ENCODE peak calls at places on chromosome 19, in ten cellular contexts. D, L, Q, N, U, J, Z, V, G and W are unnamed samples. For H3K27me3, the result is how much of the 10 kb centered on the place peaks cover.

GRCh38 chr19:38869836-38870607 is 8.1 kb downstream of the RINL start:
- DNase-seq in G (peak), Z (peak), D (peak), N (peak), Q (peak), U (peak), J (no peak), V (peak), L (peak), W (peak)

GRCh38 chr19:611506-611869 is 21.8 kb downstream of the HCN2 start:
- DNase-seq in G (no peak), V (no peak), D (no peak), N (no peak), L (no peak), Z (no peak), J (peak), Q (no peak), U (peak), W (no peak)

GRCh38 chr19:10431943-10432735 is 11.8 kb downstream of the PDE4A start:
- DNase-seq in J (peak), N (peak), V (peak), L (no peak), U (peak), Z (no peak), Q (peak), G (peak), D (peak), W (peak)

GRCh38 chr19:29630661-29631060 is 24.6 kb downstream of the POP4 start:
- DNase-seq in Z (no peak), G (no peak), D (no peak), L (no peak), V (no peak), J (no peak), N (no peak), U (no peak), Q (no peak), W (no peak)

GRCh38 chr19:36916991-36917390 is 859 bp downstream of the ZNF568 start:
- DNase-seq in V (no peak), J (peak), N (peak), L (no peak), Z (no peak), D (no peak), G (no peak), U (no peak), Q (no peak), W (peak)

GRCh38 chr19:38693380-38694223 is 46.2 kb downstream of the ACTN4 start:
- DNase-seq in Z (no peak), G (no peak), N (no peak), U (peak), D (peak), L (peak), Q (no peak), J (no peak), V (peak), W (no peak)

GRCh38 chr19:48713041-48713863 is 6.3 kb downstream of the MAMSTR start:
- DNase-seq in Z (no peak), G (no peak), N (no peak), U (no peak), Q (peak), V (no peak), D (no peak), J (peak), L (no peak), W (no peak)

GRCh38 chr19:30666301-30666803 is 294.2 kb downstream of the ZNF536 start:
- DNase-seq in J (peak), V (peak), L (peak), G (no peak), D (no peak), U (peak), Z (peak), Q (peak), N (peak), W (no peak)

GRCh38 chr19:55585658-55586339 is 5.2 kb upstream of the ZNF579 start:
- DNase-seq in L (no peak), N (peak), Q (peak), G (peak), D (peak), U (peak), J (peak), V (peak), Z (peak), W (peak)

GRCh38 chr19:53818756-53819155 is 5.4 kb downstream of the NLRP12 start:
- DNase-seq in J (no peak), Q (no peak), D (no peak), G (no peak), L (no peak), Z (no peak), N (no peak), V (no peak), U (no peak), W (no peak)

GRCh38 chr19:33473644-33474305 is 47.8 kb downstream of the PEPD start:
- DNase-seq in D (no peak), U (no peak), Z (peak), Q (no peak), L (no peak), V (no peak), G (no peak), N (no peak), J (no peak), W (no peak)

GRCh38 chr19:13770013-13770635 is 4.1 kb upstream of the C19orf53 start:
- DNase-seq in Z (no peak), N (no peak), G (no peak), D (no peak), J (no peak), L (no peak), Q (no peak), U (no peak), V (no peak), W (no peak)

GRCh38 chr19:51258165-51258564 is 7.3 kb downstream of the SIGLECL1 start:
- DNase-seq in J (no peak), L (no peak), V (no peak), Z (no peak), U (no peak), Q (no peak), N (no peak), G (no peak), D (no peak), W (no peak)

GRCh38 chr19:18514800-18515682 is 6.8 kb downstream of the ELL start:
- DNase-seq in L (no peak), D (peak), V (peak), Z (peak), J (no peak), N (peak), G (no peak), U (no peak), Q (no peak), W (no peak)

GRCh38 chr19:31110331-31110730 is 238.9 kb downstream of the TSHZ3 start:
- DNase-seq in Q (no peak), Z (peak), D (no peak), G (no peak), V (no peak), N (peak), J (peak), L (no peak), U (no peak), W (no peak)

GRCh38 chr19:48250290-48251025 is 5.3 kb downstream of the CARD8 start:
- DNase-seq in D (no peak), L (no peak), G (no peak), Q (no peak), Z (no peak), V (no peak), N (no peak), J (no peak), U (no peak), W (no peak)

GRCh38 chr19:9917322-9917721 is 19.0 kb downstream of the OLFM2 start:
- DNase-seq in U (no peak), G (no peak), N (peak), J (peak), Z (no peak), Q (no peak), L (no peak), V (no peak), D (no peak), W (no peak)

GRCh38 chr19:4367781-4368127 is 24.4 kb downstream of the MPND start:
- DNase-seq in D (no peak), N (no peak), Z (no peak), G (no peak), V (no peak), U (no peak), L (no peak), Q (no peak), J (no peak), W (no peak)

GRCh38 chr19:13053238-13053637 is 49.4 kb downstream of the LYL1 start:
- DNase-seq in G (no peak), Q (no peak), L (no peak), U (no peak), V (no peak), J (no peak), Z (peak), D (no peak), N (no peak), W (no peak)

GRCh38 chr19:40461669-40462221 is 3.8 kb downstream of the BLVRB start:
- DNase-seq in Q (peak), V (peak), G (no peak), U (no peak), D (peak), N (no peak), L (no peak), J (no peak), Z (no peak), W (peak)

GRCh38 chr19:47353307-47353712 is 4.2 kb downstream of the DHX34 start:
- DNase-seq in J (no peak), U (no peak), Q (no peak), N (no peak), L (no peak), Z (no peak), V (peak), G (no peak), D (no peak), W (no peak)

GRCh38 chr19:13842294-13843103 is 34.4 kb upstream of the NANOS3 start:
- DNase-seq in J (peak), Q (peak), N (peak), D (peak), L (peak), V (peak), U (no peak), Z (peak), G (peak), W (peak)

GRCh38 chr19:29567366-29567915 is 38.6 kb upstream of the POP4 start:
- DNase-seq in Q (no peak), G (no peak), D (no peak), V (no peak), U (no peak), Z (no peak), J (no peak), L (no peak), N (no peak), W (no peak)

GRCh38 chr19:47253467-47253881 is 2.9 kb upstream of the CCDC9 start:
- DNase-seq in N (no peak), Z (no peak), U (no peak), D (no peak), G (no peak), L (no peak), Q (no peak), J (no peak), V (no peak), W (no peak)

GRCh38 chr19:33719366-33720154 is 77.1 kb upstream of the KCTD15 start:
- DNase-seq in V (no peak), Q (no peak), U (no peak), Z (no peak), N (peak), J (no peak), G (no peak), D (no peak), L (no peak), W (no peak)

GRCh38 chr19:37362733-37363132 is 8.2 kb upstream of the ZNF527 start:
- DNase-seq in Z (no peak), V (no peak), L (peak), U (no peak), Q (no peak), G (no peak), J (peak), D (no peak), N (peak), W (no peak)

GRCh38 chr19:14563989-14564650 is 7.7 kb downstream of the NDUFB7 start:
- DNase-seq in J (peak), G (peak), N (no peak), Z (peak), Q (peak), V (no peak), L (no peak), D (no peak), U (no peak), W (peak)

DNA sequence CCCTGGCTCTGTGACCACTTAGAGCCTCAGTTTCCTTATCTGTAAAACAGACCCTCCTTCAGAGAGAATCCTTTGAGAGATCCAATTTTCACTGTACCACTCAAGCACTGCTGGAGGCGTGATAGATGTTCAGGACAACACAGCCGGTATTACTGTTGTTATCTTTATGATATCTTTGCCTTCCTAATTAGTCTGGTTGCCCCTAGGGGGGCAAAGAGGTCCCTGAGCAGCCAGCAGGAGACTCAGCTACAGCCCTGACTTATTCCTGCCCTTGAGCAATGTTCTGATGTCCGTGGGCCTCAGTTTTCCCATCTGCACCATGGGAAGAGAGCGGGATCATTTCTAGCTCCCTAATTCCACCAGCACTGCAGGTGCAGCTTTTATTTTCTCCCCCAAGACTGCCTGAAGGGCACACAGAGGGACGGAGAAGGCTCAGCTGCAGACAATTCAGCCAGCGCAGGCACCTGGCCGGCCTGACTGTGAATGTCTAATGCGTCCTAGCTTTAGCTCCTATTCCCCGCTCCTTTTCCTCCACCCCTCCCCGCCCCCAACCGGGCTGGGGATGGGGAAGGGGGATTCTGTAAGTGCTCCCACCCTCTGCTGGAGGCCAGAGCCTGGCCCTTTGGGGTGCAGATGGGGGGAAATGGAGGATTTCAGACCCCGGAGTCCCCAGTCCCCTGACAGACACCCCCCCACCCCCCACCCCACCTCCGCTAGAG is 16.3 kb downstream of the TLE5 start:
- DNase-seq in U (no peak), L (no peak), Z (peak), D (no peak), G (no peak), Q (no peak), N (peak), V (no peak), J (no peak), W (no peak)
- H3K27me3 ChIP-seq in U (under half), L (half or more), Z (under half), D (under half), G (under half), Q (under half), N (under half), V (under half), J (under half), W (under half)

GRCh38 chr19:41937976-41938375 is 9.7 kb upstream of the ERFL start:
- DNase-seq in D (no peak), U (no peak), L (no peak), Q (no peak), G (no peak), V (no peak), N (no peak), Z (no peak), J (no peak), W (no peak)

GRCh38 chr19:41935781-41936415 is 7.6 kb upstream of the ERFL start:
- DNase-seq in Q (no peak), D (no peak), V (no peak), L (no peak), J (peak), G (no peak), U (no peak), N (no peak), Z (no peak), W (no peak)

GRCh38 chr19:41936416-41936850 is 8.2 kb upstream of the ERFL start:
- DNase-seq in D (no peak), Q (no peak), J (no peak), U (no peak), N (no peak), Z (no peak), G (no peak), L (no peak), V (no peak), W (no peak)

GRCh38 chr19:41936961-41937360 is 8.7 kb upstream of the ERFL start:
- DNase-seq in J (no peak), Q (no peak), U (no peak), N (no peak), D (no peak), G (no peak), Z (no peak), L (no peak), V (no peak), W (no peak)

DNA sequence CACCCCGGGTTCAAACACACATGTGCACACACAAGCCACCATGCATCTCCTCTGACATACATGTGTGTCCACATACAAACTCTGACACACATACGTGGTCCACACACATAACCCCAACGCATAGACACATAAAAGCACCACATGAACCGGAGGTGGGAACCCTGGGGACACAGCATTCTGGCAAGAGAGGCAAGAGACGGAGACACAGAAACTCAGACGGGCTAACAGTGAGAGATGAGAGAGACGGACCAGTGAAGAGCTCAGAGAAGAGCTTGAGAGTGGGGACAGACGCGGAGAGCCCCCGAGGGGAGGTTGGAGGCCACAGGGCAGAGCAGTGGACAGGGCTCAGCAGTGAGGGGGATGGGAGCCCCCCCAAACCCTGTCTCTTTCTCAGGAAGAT is 9.3 kb upstream of the ERFL start:
- DNase-seq in G (no peak), V (no peak), J (no peak), Z (no peak), U (no peak), Q (no peak), L (no peak), D (no peak), N (no peak), W (no peak)
- H3K27me3 ChIP-seq in G (under half), V (half or more), J (under half), Z (under half), U (under half), Q (under half), L (under half), D (under half), N (half or more), W (under half)

DNA sequence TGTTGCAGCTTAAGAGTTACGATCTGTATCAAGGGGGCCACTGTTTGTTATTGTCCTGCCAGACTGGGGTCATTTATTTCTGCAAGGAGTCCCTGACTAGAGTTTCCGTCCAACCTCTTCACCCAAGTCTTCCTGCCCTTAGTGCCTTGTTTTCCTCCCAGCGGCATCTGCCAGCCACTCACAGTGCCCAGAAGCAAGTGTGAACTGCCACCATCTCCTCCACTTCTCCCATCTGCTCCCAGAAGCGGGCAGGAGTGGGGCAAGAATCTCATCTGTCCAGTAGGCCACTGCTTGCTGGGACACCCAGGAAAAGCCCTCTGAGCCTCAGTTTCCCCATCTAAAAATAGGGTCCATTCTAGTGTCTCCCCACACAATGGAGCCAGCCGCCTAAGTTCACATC is 4.0 kb downstream of the NOVA2 start:
- DNase-seq in N (no peak), Z (no peak), U (no peak), J (no peak), G (no peak), Q (no peak), V (no peak), D (no peak), L (no peak), W (no peak)
- H3K27me3 ChIP-seq in N (under half), Z (under half), U (under half), J (under half), G (under half), Q (under half), V (half or more), D (under half), L (half or more), W (under half)

DNA sequence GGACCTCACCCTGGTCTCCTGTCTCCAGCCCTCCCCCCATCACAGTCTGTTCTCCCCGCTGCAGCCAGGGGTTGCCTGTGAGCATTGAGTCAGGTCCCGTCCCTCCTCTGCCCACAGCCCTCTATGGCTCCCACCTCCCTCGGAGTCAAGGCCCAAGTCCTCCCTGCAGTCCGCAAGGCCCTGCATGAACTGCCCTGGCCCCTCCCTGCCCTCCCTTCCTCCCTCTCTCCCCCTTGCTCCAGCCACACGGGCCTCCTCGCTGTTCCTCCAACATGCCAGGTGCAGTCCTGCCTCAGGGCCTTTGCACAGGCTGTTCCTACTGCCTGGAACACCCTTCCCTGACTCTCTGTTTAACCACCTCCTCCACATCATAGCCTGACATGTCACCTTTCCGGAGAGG is 2.8 kb downstream of the TINCR start:
- DNase-seq in Z (no peak), L (no peak), D (no peak), J (no peak), Q (no peak), V (no peak), G (no peak), U (no peak), N (no peak), W (no peak)
- H3K27me3 ChIP-seq in Z (under half), L (half or more), D (under half), J (under half), Q (under half), V (half or more), G (under half), U (under half), N (under half), W (under half)

GRCh38 chr19:32220951-32221350 is 124.5 kb upstream of the ZNF507 start:
- DNase-seq in J (no peak), N (no peak), G (no peak), Q (no peak), U (no peak), L (no peak), V (no peak), Z (no peak), D (no peak), W (no peak)

GRCh38 chr19:32222594-32222993 is 122.8 kb upstream of the ZNF507 start:
- DNase-seq in V (no peak), Z (no peak), J (no peak), D (no peak), N (no peak), L (no peak), U (no peak), Q (no peak), G (no peak), W (no peak)

GRCh38 chr19:32224371-32225244 is 120.8 kb upstream of the ZNF507 start:
- DNase-seq in V (peak), J (peak), N (peak), D (no peak), L (peak), G (no peak), U (peak), Z (peak), Q (peak), W (peak)

GRCh38 chr19:32223106-32223505 is 122.3 kb upstream of the ZNF507 start:
- DNase-seq in Z (no peak), L (no peak), N (no peak), G (no peak), D (no peak), J (no peak), Q (no peak), V (no peak), U (no peak), W (no peak)

DNA sequence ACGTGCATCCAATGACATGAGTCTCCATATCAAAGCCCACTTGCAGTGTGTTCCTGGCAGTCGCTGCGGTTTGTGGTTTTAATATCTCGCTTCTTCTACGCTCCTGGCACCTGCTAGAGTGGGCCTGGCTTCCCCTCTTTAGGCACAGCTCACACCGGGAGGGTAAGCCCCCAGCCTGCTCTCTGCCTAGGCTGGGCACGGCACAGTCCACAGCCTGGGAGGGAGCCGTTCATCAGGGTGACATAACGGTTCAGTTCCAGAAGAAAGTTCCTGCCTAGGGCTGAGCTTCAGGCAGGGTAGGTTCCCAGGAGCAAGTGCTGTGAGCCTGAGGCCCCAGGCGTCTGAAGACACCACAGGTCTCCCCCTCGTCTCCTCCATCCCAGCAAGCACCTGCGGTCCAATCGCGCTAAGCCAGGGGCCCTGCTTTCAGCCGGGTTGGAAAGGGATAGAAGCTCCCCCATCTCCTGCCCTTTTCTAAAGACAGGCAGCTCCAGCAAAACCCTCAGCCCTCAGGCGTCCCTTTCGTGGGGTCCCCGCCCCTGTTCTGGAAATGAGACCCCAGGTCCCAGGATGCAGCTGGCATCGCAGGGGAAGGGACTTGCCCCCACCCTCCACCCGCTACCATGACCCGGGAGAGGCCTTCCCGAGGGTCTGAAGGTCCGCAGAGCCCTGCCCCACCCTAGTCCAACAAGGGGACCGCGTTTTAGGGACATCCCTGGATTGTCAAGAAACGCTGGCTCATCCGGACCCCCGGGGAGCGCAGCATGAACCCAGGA is 121.6 kb upstream of the ZNF507 start:
- DNase-seq in G (no peak), V (no peak), N (no peak), D (no peak), J (no peak), U (no peak), Q (no peak), L (peak), Z (no peak), W (no peak)
- H3K27me3 ChIP-seq in G (under half), V (under half), N (half or more), D (under half), J (under half), U (under half), Q (under half), L (half or more), Z (under half), W (under half)